ENCODE peak calls at places on chromosomes 16 and 17, in five cellular contexts. S is activated CD8-positive, alpha-beta T cell treated with anti-CD3 and anti-CD28 coated beads, Interleukin-2, amount 10 ng/mL, durations not matched to agents 7 days and 5 days; G is LNCaP clone FGC; C is cardiac fibroblast; O is coronary artery. A is an unnamed sample.

GRCh38 chr17:3935825-3936355 is 19.6 kb upstream of the P2RX1 start:
- DNase-seq in G (no peak), C (peak), O (no peak), S (no peak), A (no peak)

GRCh38 chr16:54055864-54056263 is 230.7 kb downstream of the IRX3 start:
- DNase-seq in G (no peak), O (no peak), S (no peak), C (peak), A (no peak)

GRCh38 chr17:34755981-34756669 is 176.7 kb downstream of the TMEM132E start:
- DNase-seq in G (no peak), C (no peak), S (no peak), O (no peak), A (no peak)

GRCh38 chr16:89094252-89094901 is 725 bp downstream of the ACSF3 start:
- DNase-seq in G (no peak), S (no peak), C (peak), O (no peak), A (no peak)

GRCh38 chr17:927611-928461 is 51.7 kb downstream of the NXN start:
- DNase-seq in S (no peak), O (no peak), G (peak), C (peak), A (no peak)

GRCh38 chr17:44398692-44399691 is 9.5 kb upstream of the ITGA2B start:
- DNase-seq in O (no peak), S (no peak), G (no peak), C (no peak), A (no peak)

GRCh38 chr16:89097528-89097846 is 3.8 kb downstream of the ACSF3 start:
- DNase-seq in C (no peak), G (no peak), O (no peak), S (no peak), A (no peak)

GRCh38 chr16:822174-822908 is 21.8 kb upstream of the GNG13 start:
- DNase-seq in O (no peak), S (no peak), C (no peak), G (no peak), A (no peak)

GRCh38 chr16:30076276-30076791 is 540 bp downstream of the PPP4C start:
- DNase-seq in C (no peak), S (no peak), G (no peak), O (no peak), A (no peak)

GRCh38 chr16:64627781-64628180 is 494.1 kb downstream of the CDH11 start:
- DNase-seq in G (no peak), C (no peak), O (no peak), S (no peak), A (peak)

GRCh38 chr17:58710948-58711552 is 18.6 kb downstream of the RAD51C start:
- DNase-seq in O (no peak), S (peak), G (no peak), C (peak), A (peak)

GRCh38 chr16:49844399-49844798 is 11.5 kb downstream of the ZNF423 start:
- DNase-seq in C (peak), O (no peak), S (no peak), G (no peak), A (no peak)

GRCh38 chr17:57723427-57724037 is 21.6 kb downstream of the CCDC182 start:
- DNase-seq in C (no peak), S (no peak), G (no peak), O (no peak), A (no peak)

GRCh38 chr17:57694051-57694450 is 51.0 kb downstream of the CCDC182 start:
- DNase-seq in C (no peak), G (no peak), O (no peak), S (no peak), A (no peak)

GRCh38 chr17:77160032-77160876 is 19.5 kb downstream of the SEC14L1 start:
- DNase-seq in S (no peak), G (peak), O (no peak), C (no peak), A (peak)

GRCh38 chr16:83159049-83159448 is 532.3 kb downstream of the CDH13 start:
- DNase-seq in C (no peak), G (no peak), S (no peak), O (no peak), A (no peak)

GRCh38 chr17:46903762-46904672 is 18.9 kb upstream of the GOSR2 start:
- DNase-seq in G (no peak), S (no peak), O (no peak), C (no peak), A (no peak)

GRCh38 chr16:81723098-81723723 is 55.9 kb upstream of the PLCG2 start:
- DNase-seq in S (peak), G (peak), O (no peak), C (peak), A (peak)

GRCh38 chr16:11015607-11016006 is 71.2 kb downstream of the CLEC16A start:
- DNase-seq in S (no peak), C (no peak), O (no peak), G (no peak), A (no peak)

GRCh38 chr17:83177611-83178532 is 98.5 kb downstream of the METRNL start:
- DNase-seq in O (peak), G (no peak), S (peak), C (no peak), A (no peak)

GRCh38 chr16:68406458-68407041 is 41.8 kb downstream of the SMPD3 start:
- DNase-seq in O (no peak), G (peak), C (no peak), S (no peak), A (no peak)

GRCh38 chr16:61042736-61043135 is 993.5 kb downstream of the CDH8 start:
- DNase-seq in S (no peak), C (peak), O (no peak), G (no peak), A (no peak)

GRCh38 chr16:80058236-80058635 is 457.7 kb upstream of the MAF start:
- DNase-seq in C (peak), G (no peak), O (no peak), S (no peak), A (peak)